ENCODE peak calls at places on chromosomes 2 and 18, in ten cellular contexts. A, T, I, S, O, Z, H, N, R and J are unnamed samples.

GRCh38 chr2:213187833-213188532 is 36.6 kb upstream of the IKZF2 start:
- DNase-seq in A (peak; percentile 60), T (peak; percentile 45), I (peak; percentile 8), S (peak; percentile 41), O (peak; percentile 90), Z (no peak), H (no peak), N (peak; percentile 78), R (no peak), J (peak; percentile 73)

GRCh38 chr18:54828986-54829385 is 709 bp downstream of the RAB27B start:
- DNase-seq in A (peak; percentile 23), T (no peak), I (no peak), S (no peak), O (peak; percentile 22), Z (no peak), H (no peak), N (peak; percentile 23), R (no peak), J (no peak)

GRCh38 chr2:96100893-96101304 is 15.5 kb downstream of the ADRA2B start:
- DNase-seq in A (no peak), T (no peak), I (no peak), S (no peak), O (no peak), Z (no peak), H (no peak), N (no peak), R (no peak), J (no peak)

GRCh38 chr2:146412625-146413024 is 1432.2 kb upstream of the ACVR2A start:
- DNase-seq in A (no peak), T (no peak), I (no peak), S (no peak), O (no peak), Z (no peak), H (no peak), N (no peak), R (no peak), J (no peak)

GRCh38 chr2:30148850-30149249 is 2.0 kb downstream of the YPEL5 start:
- DNase-seq in A (no peak), T (no peak), I (no peak), S (no peak), O (no peak), Z (no peak), H (no peak), N (peak; percentile 24), R (no peak), J (no peak)

GRCh38 chr2:29509397-29509796 is 394.2 kb downstream of the CLIP4 start:
- DNase-seq in A (peak; percentile 66), T (no peak), I (no peak), S (no peak), O (peak; percentile 53), Z (no peak), H (no peak), N (no peak), R (no peak), J (no peak)

GRCh38 chr2:111982822-111983221 is 72.2 kb upstream of the TMEM87B start:
- DNase-seq in A (no peak), T (no peak), I (no peak), S (no peak), O (no peak), Z (no peak), H (no peak), N (no peak), R (no peak), J (no peak)

GRCh38 chr2:199979841-199980628 is 24.7 kb downstream of the MAIP1 start:
- DNase-seq in A (peak; percentile 90), T (peak; percentile 68), I (peak; percentile 41), S (peak; percentile 83), O (peak; percentile 89), Z (peak; percentile 87), H (peak; percentile 80), N (peak; percentile 82), R (peak; percentile 63), J (peak; percentile 10)

GRCh38 chr18:72843743-72844142 is 24.0 kb downstream of the NETO1 start:
- DNase-seq in A (no peak), T (no peak), I (no peak), S (no peak), O (no peak), Z (no peak), H (no peak), N (no peak), R (no peak), J (no peak)

GRCh38 chr2:85183481-85183880 is 50.3 kb downstream of the TCF7L1 start:
- DNase-seq in A (peak; percentile 81), T (peak; percentile 50), I (no peak), S (no peak), O (no peak), Z (no peak), H (no peak), N (no peak), R (no peak), J (no peak)

GRCh38 chr2:6310910-6311215 is 554.8 kb downstream of the CMPK2 start:
- DNase-seq in A (no peak), T (no peak), I (no peak), S (no peak), O (no peak), Z (no peak), H (no peak), N (no peak), R (no peak), J (no peak)

GRCh38 chr2:20542761-20543578 is 96.1 kb downstream of the RHOB start:
- DNase-seq in A (peak; percentile 89), T (no peak), I (no peak), S (no peak), O (no peak), Z (no peak), H (no peak), N (no peak), R (peak; percentile 29), J (no peak)

GRCh38 chr18:42108071-42108470 is 153.0 kb downstream of the PIK3C3 start:
- DNase-seq in A (no peak), T (no peak), I (no peak), S (no peak), O (no peak), Z (no peak), H (no peak), N (no peak), R (no peak), J (no peak)

GRCh38 chr2:183186296-183186695 is 62.1 kb downstream of the NUP35 start:
- DNase-seq in A (no peak), T (no peak), I (no peak), S (no peak), O (no peak), Z (no peak), H (no peak), N (peak; percentile 20), R (no peak), J (no peak)

GRCh38 chr2:232890896-232891601 is 21.0 kb downstream of the SNORC start:
- DNase-seq in A (peak; percentile 39), T (peak; percentile 21), I (no peak), S (peak; percentile 46), O (peak; percentile 52), Z (no peak), H (no peak), N (peak; percentile 37), R (no peak), J (no peak)

GRCh38 chr2:135059577-135059976 is 7.5 kb downstream of the RAB3GAP1 start:
- DNase-seq in A (no peak), T (no peak), I (no peak), S (no peak), O (no peak), Z (no peak), H (no peak), N (no peak), R (no peak), J (no peak)

GRCh38 chr2:145166716-145167115 is 646.8 kb upstream of the ZEB2 start:
- DNase-seq in A (peak; percentile 9), T (no peak), I (no peak), S (no peak), O (no peak), Z (no peak), H (no peak), N (no peak), R (no peak), J (no peak)

GRCh38 chr18:65380986-65381385 is 369.8 kb upstream of the CDH7 start:
- DNase-seq in A (no peak), T (no peak), I (no peak), S (no peak), O (no peak), Z (no peak), H (no peak), N (no peak), R (peak; percentile 11), J (no peak)

GRCh38 chr2:109511168-109511567 is 102.6 kb downstream of the SEPTIN10 start:
- DNase-seq in A (no peak), T (no peak), I (no peak), S (no peak), O (no peak), Z (no peak), H (no peak), N (no peak), R (no peak), J (no peak)

GRCh38 chr2:221422516-221423211 is 149.4 kb downstream of the EPHA4 start:
- DNase-seq in A (no peak), T (no peak), I (no peak), S (no peak), O (peak; percentile 26), Z (no peak), H (no peak), N (peak; percentile 15), R (no peak), J (no peak)

GRCh38 chr2:44715671-44716077 is 225.8 kb upstream of the SIX3 start:
- DNase-seq in A (peak; percentile 82), T (peak; percentile 60), I (peak; percentile 17), S (peak; percentile 70), O (peak; percentile 57), Z (peak; percentile 17), H (peak; percentile 37), N (peak; percentile 26), R (no peak), J (peak; percentile 61)

GRCh38 chr2:25313711-25314513 is 27.8 kb downstream of the DNMT3A start:
- DNase-seq in A (no peak), T (no peak), I (no peak), S (no peak), O (no peak), Z (no peak), H (no peak), N (no peak), R (no peak), J (no peak)